ENCODE peak calls at places on chromosomes 5 and 9, in seven cellular contexts. One of them, this sample, is unnamed.

GRCh38 chr5:149301744-149302380 is 30.2 kb downstream of the AFAP1L1 start:
- DNase-seq in PC-3: no peak
- DNase-seq in omental fat pad: no peak
- DNase-seq in kidney: no peak
- DNase-seq in cardiac fibroblast: peak; percentile 56
- DNase-seq in foreskin keratinocyte: no peak
- DNase-seq in foreskin fibroblast: no peak
- DNase-seq in this sample: no peak

GRCh38 chr5:100667021-100667671 is 132.0 kb downstream of the FAM174A start:
- DNase-seq in PC-3: peak; percentile 86
- DNase-seq in omental fat pad: no peak
- DNase-seq in kidney: no peak
- DNase-seq in cardiac fibroblast: peak; percentile 95
- DNase-seq in foreskin keratinocyte: peak; percentile 89
- DNase-seq in foreskin fibroblast: peak; percentile 38
- DNase-seq in this sample: no peak

GRCh38 chr5:170254056-170254455 is 21.3 kb downstream of the C5orf58 start:
- DNase-seq in PC-3: peak; percentile 70
- DNase-seq in omental fat pad: no peak
- DNase-seq in kidney: no peak
- DNase-seq in cardiac fibroblast: no peak
- DNase-seq in foreskin keratinocyte: peak; percentile 70
- DNase-seq in foreskin fibroblast: no peak
- DNase-seq in this sample: no peak

GRCh38 chr9:93467462-93467861 is 14.1 kb upstream of the FAM120AOS start:
- DNase-seq in PC-3: no peak
- DNase-seq in omental fat pad: no peak
- DNase-seq in kidney: no peak
- DNase-seq in cardiac fibroblast: no peak
- DNase-seq in foreskin keratinocyte: no peak
- DNase-seq in foreskin fibroblast: no peak
- DNase-seq in this sample: no peak

GRCh38 chr9:112059145-112059979 is 115.7 kb downstream of the SUSD1 start:
- DNase-seq in PC-3: peak; percentile 57
- DNase-seq in omental fat pad: no peak
- DNase-seq in kidney: peak; percentile 35
- DNase-seq in cardiac fibroblast: peak; percentile 98
- DNase-seq in foreskin keratinocyte: peak; percentile 95
- DNase-seq in foreskin fibroblast: peak; percentile 94
- DNase-seq in this sample: no peak

GRCh38 chr9:68530618-68531017 is 10.1 kb downstream of the TMEM252 start:
- DNase-seq in PC-3: no peak
- DNase-seq in omental fat pad: no peak
- DNase-seq in kidney: peak; percentile 89
- DNase-seq in cardiac fibroblast: peak; percentile 49
- DNase-seq in foreskin keratinocyte: no peak
- DNase-seq in foreskin fibroblast: no peak
- DNase-seq in this sample: no peak

GRCh38 chr5:109529520-109529919 is 119.7 kb upstream of the PJA2 start:
- DNase-seq in PC-3: peak; percentile 26
- DNase-seq in omental fat pad: no peak
- DNase-seq in kidney: no peak
- DNase-seq in cardiac fibroblast: peak; percentile 61
- DNase-seq in foreskin keratinocyte: peak; percentile 53
- DNase-seq in foreskin fibroblast: peak; percentile 6
- DNase-seq in this sample: no peak

GRCh38 chr9:77597057-77597456 is 51.1 kb downstream of the GNA14 start:
- DNase-seq in PC-3: no peak
- DNase-seq in omental fat pad: no peak
- DNase-seq in kidney: no peak
- DNase-seq in cardiac fibroblast: peak; percentile 45
- DNase-seq in foreskin keratinocyte: no peak
- DNase-seq in foreskin fibroblast: no peak
- DNase-seq in this sample: no peak

GRCh38 chr5:3429962-3430361 is 165.7 kb upstream of the IRX1 start:
- DNase-seq in PC-3: no peak
- DNase-seq in omental fat pad: no peak
- DNase-seq in kidney: no peak
- DNase-seq in cardiac fibroblast: no peak
- DNase-seq in foreskin keratinocyte: no peak
- DNase-seq in foreskin fibroblast: no peak
- DNase-seq in this sample: no peak

GRCh38 chr9:113682297-113682771 is 193.8 kb upstream of the ZNF618 start:
- DNase-seq in PC-3: peak; percentile 81
- DNase-seq in omental fat pad: peak; percentile 85
- DNase-seq in kidney: no peak
- DNase-seq in cardiac fibroblast: peak; percentile 87
- DNase-seq in foreskin keratinocyte: peak; percentile 47
- DNase-seq in foreskin fibroblast: peak; percentile 73
- DNase-seq in this sample: no peak

GRCh38 chr9:92242115-92242778 is 51.2 kb downstream of the IARS1 start:
- DNase-seq in PC-3: no peak
- DNase-seq in omental fat pad: no peak
- DNase-seq in kidney: no peak
- DNase-seq in cardiac fibroblast: peak; percentile 93
- DNase-seq in foreskin keratinocyte: no peak
- DNase-seq in foreskin fibroblast: peak; percentile 83
- DNase-seq in this sample: no peak

GRCh38 chr5:128777052-128777451 is 188.2 kb upstream of the SLC27A6 start:
- DNase-seq in PC-3: no peak
- DNase-seq in omental fat pad: no peak
- DNase-seq in kidney: no peak
- DNase-seq in cardiac fibroblast: peak; percentile 3
- DNase-seq in foreskin keratinocyte: peak; percentile 11
- DNase-seq in foreskin fibroblast: no peak
- DNase-seq in this sample: no peak

GRCh38 chr9:129880654-129881546 is 45.6 kb downstream of the USP20 start:
- DNase-seq in PC-3: no peak
- DNase-seq in omental fat pad: no peak
- DNase-seq in kidney: no peak
- DNase-seq in cardiac fibroblast: no peak
- DNase-seq in foreskin keratinocyte: no peak
- DNase-seq in foreskin fibroblast: no peak
- DNase-seq in this sample: no peak

GRCh38 chr5:149063901-149064478 is 1.1 kb upstream of the SH3TC2 start:
- DNase-seq in PC-3: peak; percentile 98
- DNase-seq in omental fat pad: no peak
- DNase-seq in kidney: no peak
- DNase-seq in cardiac fibroblast: no peak
- DNase-seq in foreskin keratinocyte: peak; percentile 51
- DNase-seq in foreskin fibroblast: no peak
- DNase-seq in this sample: no peak

GRCh38 chr5:83377131-83377865 is 94.2 kb upstream of the VCAN start:
- DNase-seq in PC-3: peak; percentile 61
- DNase-seq in omental fat pad: no peak
- DNase-seq in kidney: no peak
- DNase-seq in cardiac fibroblast: peak; percentile 85
- DNase-seq in foreskin keratinocyte: peak; percentile 55
- DNase-seq in foreskin fibroblast: peak; percentile 81
- DNase-seq in this sample: no peak

GRCh38 chr5:82092-82491 is 9.9 kb upstream of the PLEKHG4B start:
- DNase-seq in PC-3: peak; percentile 29
- DNase-seq in omental fat pad: no peak
- DNase-seq in kidney: peak; percentile 35
- DNase-seq in cardiac fibroblast: no peak
- DNase-seq in foreskin keratinocyte: no peak
- DNase-seq in foreskin fibroblast: no peak
- DNase-seq in this sample: peak; percentile 70

GRCh38 chr9:91727972-91728371 is 222.1 kb downstream of the ROR2 start:
- DNase-seq in PC-3: no peak
- DNase-seq in omental fat pad: no peak
- DNase-seq in kidney: no peak
- DNase-seq in cardiac fibroblast: no peak
- DNase-seq in foreskin keratinocyte: no peak
- DNase-seq in foreskin fibroblast: no peak
- DNase-seq in this sample: no peak

GRCh38 chr5:87536365-87536764 is 123.6 kb upstream of the CCNH start:
- DNase-seq in PC-3: no peak
- DNase-seq in omental fat pad: no peak
- DNase-seq in kidney: no peak
- DNase-seq in cardiac fibroblast: no peak
- DNase-seq in foreskin keratinocyte: no peak
- DNase-seq in foreskin fibroblast: no peak
- DNase-seq in this sample: no peak

GRCh38 chr5:87541668-87542067 is 128.9 kb upstream of the CCNH start:
- DNase-seq in PC-3: no peak
- DNase-seq in omental fat pad: no peak
- DNase-seq in kidney: no peak
- DNase-seq in cardiac fibroblast: no peak
- DNase-seq in foreskin keratinocyte: no peak
- DNase-seq in foreskin fibroblast: no peak
- DNase-seq in this sample: no peak

GRCh38 chr5:87541033-87541432 is 128.3 kb upstream of the CCNH start:
- DNase-seq in PC-3: peak; percentile 90
- DNase-seq in omental fat pad: peak; percentile 40
- DNase-seq in kidney: no peak
- DNase-seq in cardiac fibroblast: peak; percentile 72
- DNase-seq in foreskin keratinocyte: peak; percentile 34
- DNase-seq in foreskin fibroblast: no peak
- DNase-seq in this sample: peak; percentile 40

GRCh38 chr5:87539839-87540238 is 127.1 kb upstream of the CCNH start:
- DNase-seq in PC-3: peak; percentile 42
- DNase-seq in omental fat pad: no peak
- DNase-seq in kidney: no peak
- DNase-seq in cardiac fibroblast: no peak
- DNase-seq in foreskin keratinocyte: no peak
- DNase-seq in foreskin fibroblast: no peak
- DNase-seq in this sample: no peak
- TF ChIP-seq CTCF in PC-3: peak; percentile 46
- TF ChIP-seq CTCF in omental fat pad: no peak
- TF ChIP-seq CTCF in kidney: no peak
- TF ChIP-seq CTCF in cardiac fibroblast: no peak
- TF ChIP-seq CTCF in foreskin keratinocyte: no peak
- TF ChIP-seq CTCF in foreskin fibroblast: no peak
- TF ChIP-seq CTCF in this sample: no peak

GRCh38 chr9:117414906-117415583 is at the start of gene ASTN2:
- DNase-seq in PC-3: no peak
- DNase-seq in omental fat pad: no peak
- DNase-seq in kidney: peak; percentile 77
- DNase-seq in cardiac fibroblast: no peak
- DNase-seq in foreskin keratinocyte: no peak
- DNase-seq in foreskin fibroblast: no peak
- DNase-seq in this sample: no peak

GRCh38 chr9:117413346-117414219 is 1.3 kb downstream of the ASTN2 start:
- DNase-seq in PC-3: no peak
- DNase-seq in omental fat pad: no peak
- DNase-seq in kidney: peak; percentile 69
- DNase-seq in cardiac fibroblast: no peak
- DNase-seq in foreskin keratinocyte: no peak
- DNase-seq in foreskin fibroblast: no peak
- DNase-seq in this sample: no peak

GRCh38 chr9:117415584-117415937 is 704 bp upstream of the ASTN2 start:
- DNase-seq in PC-3: no peak
- DNase-seq in omental fat pad: no peak
- DNase-seq in kidney: no peak
- DNase-seq in cardiac fibroblast: no peak
- DNase-seq in foreskin keratinocyte: no peak
- DNase-seq in foreskin fibroblast: no peak
- DNase-seq in this sample: no peak

GRCh38 chr9:117412841-117413240 is 2.0 kb downstream of the ASTN2 start:
- DNase-seq in PC-3: no peak
- DNase-seq in omental fat pad: no peak
- DNase-seq in kidney: peak; percentile 61
- DNase-seq in cardiac fibroblast: no peak
- DNase-seq in foreskin keratinocyte: no peak
- DNase-seq in foreskin fibroblast: no peak
- DNase-seq in this sample: no peak

DNA sequence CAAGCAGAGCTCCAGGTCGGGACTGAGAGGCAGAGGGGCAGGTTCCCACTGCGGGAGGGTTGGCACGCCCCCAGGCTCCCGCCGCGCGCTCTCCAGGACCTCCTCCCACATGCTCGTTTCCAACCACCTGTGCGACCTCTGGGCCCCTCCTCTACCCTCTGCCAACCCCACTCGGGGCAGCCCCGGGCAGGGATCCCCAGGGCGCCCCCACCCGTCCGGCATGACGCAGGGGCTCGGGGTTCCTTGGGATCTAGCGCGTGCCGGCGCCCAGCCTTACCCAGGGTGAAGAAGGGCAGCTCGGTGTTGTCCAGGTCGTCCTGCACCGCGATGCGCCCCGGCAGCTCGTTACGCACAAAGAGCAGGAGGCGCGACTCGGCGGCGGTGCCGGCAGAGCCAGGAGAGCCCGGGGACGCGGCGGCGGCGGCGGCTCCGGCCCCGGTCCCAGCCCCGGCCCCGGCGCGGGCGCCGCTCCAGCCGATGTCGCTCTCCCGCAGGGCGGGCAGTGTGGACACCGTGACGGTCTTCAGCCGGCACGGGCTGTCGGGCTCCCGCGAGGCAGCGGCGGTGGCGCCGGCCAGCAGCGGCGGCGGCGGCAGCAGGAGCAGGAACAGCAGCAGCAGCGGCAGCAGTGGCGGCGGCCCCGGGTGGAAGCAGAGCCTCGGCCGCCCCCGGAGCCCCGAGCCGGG is 494 bp downstream of the ASTN2 start:
- DNase-seq in PC-3: no peak
- DNase-seq in omental fat pad: no peak
- DNase-seq in kidney: peak; percentile 70
- DNase-seq in cardiac fibroblast: no peak
- DNase-seq in foreskin keratinocyte: peak; percentile 11
- DNase-seq in foreskin fibroblast: peak; percentile 6
- DNase-seq in this sample: no peak
- TF ChIP-seq CTCF in PC-3: no peak
- TF ChIP-seq CTCF in omental fat pad: no peak
- TF ChIP-seq CTCF in kidney: no peak
- TF ChIP-seq CTCF in cardiac fibroblast: no peak
- TF ChIP-seq CTCF in foreskin keratinocyte: no peak
- TF ChIP-seq CTCF in foreskin fibroblast: no peak
- TF ChIP-seq CTCF in this sample: no peak

GRCh38 chr5:95317085-95317484 is 32.2 kb upstream of the MCTP1 start:
- DNase-seq in PC-3: no peak
- DNase-seq in omental fat pad: no peak
- DNase-seq in kidney: no peak
- DNase-seq in cardiac fibroblast: no peak
- DNase-seq in foreskin keratinocyte: no peak
- DNase-seq in foreskin fibroblast: no peak
- DNase-seq in this sample: no peak
- TF ChIP-seq CTCF in PC-3: peak; percentile 39
- TF ChIP-seq CTCF in omental fat pad: no peak
- TF ChIP-seq CTCF in kidney: no peak
- TF ChIP-seq CTCF in cardiac fibroblast: peak; percentile 16
- TF ChIP-seq CTCF in foreskin keratinocyte: no peak
- TF ChIP-seq CTCF in foreskin fibroblast: no peak
- TF ChIP-seq CTCF in this sample: no peak

GRCh38 chr9:73264636-73265035 is 113.0 kb downstream of the ANXA1 start:
- DNase-seq in PC-3: no peak
- DNase-seq in omental fat pad: no peak
- DNase-seq in kidney: no peak
- DNase-seq in cardiac fibroblast: no peak
- DNase-seq in foreskin keratinocyte: peak; percentile 37
- DNase-seq in foreskin fibroblast: no peak
- DNase-seq in this sample: no peak

GRCh38 chr9:73270967-73271722 is 119.5 kb downstream of the ANXA1 start:
- DNase-seq in PC-3: peak; percentile 77
- DNase-seq in omental fat pad: no peak
- DNase-seq in kidney: no peak
- DNase-seq in cardiac fibroblast: peak; percentile 91
- DNase-seq in foreskin keratinocyte: peak; percentile 90
- DNase-seq in foreskin fibroblast: peak; percentile 50
- DNase-seq in this sample: no peak

GRCh38 chr9:73265876-73266275 is 114.2 kb downstream of the ANXA1 start:
- DNase-seq in PC-3: no peak
- DNase-seq in omental fat pad: no peak
- DNase-seq in kidney: no peak
- DNase-seq in cardiac fibroblast: no peak
- DNase-seq in foreskin keratinocyte: peak; percentile 39
- DNase-seq in foreskin fibroblast: no peak
- DNase-seq in this sample: no peak

GRCh38 chr9:73269430-73270101 is 117.9 kb downstream of the ANXA1 start:
- DNase-seq in PC-3: peak; percentile 38
- DNase-seq in omental fat pad: no peak
- DNase-seq in kidney: no peak
- DNase-seq in cardiac fibroblast: peak; percentile 49
- DNase-seq in foreskin keratinocyte: peak; percentile 32
- DNase-seq in foreskin fibroblast: peak; percentile 1
- DNase-seq in this sample: no peak
- TF ChIP-seq CTCF in PC-3: peak; percentile 49
- TF ChIP-seq CTCF in omental fat pad: no peak
- TF ChIP-seq CTCF in kidney: no peak
- TF ChIP-seq CTCF in cardiac fibroblast: no peak
- TF ChIP-seq CTCF in foreskin keratinocyte: peak; percentile 71
- TF ChIP-seq CTCF in foreskin fibroblast: no peak
- TF ChIP-seq CTCF in this sample: peak; percentile 25